ENCODE peak calls at places on chromosomes 3 and 15, in five cellular contexts. One of them, this sample, is unnamed.

GRCh38 chr3:102106421-102107097 is 257.2 kb downstream of the NFKBIZ start:
- DNase-seq in ovary: no peak
- DNase-seq in transverse colon: no peak
- DNase-seq in testis: no peak
- DNase-seq in A549: no peak
- DNase-seq in this sample: no peak

GRCh38 chr3:195140816-195141793 is 129.9 kb downstream of the XXYLT1 start:
- DNase-seq in transverse colon: no peak
- DNase-seq in ovary: no peak
- DNase-seq in testis: no peak
- DNase-seq in A549: no peak
- DNase-seq in this sample: peak

GRCh38 chr15:51163843-51164242 is 69.1 kb upstream of the TNFAIP8L3 start:
- DNase-seq in A549: no peak
- DNase-seq in transverse colon: no peak
- DNase-seq in ovary: no peak
- DNase-seq in testis: no peak
- DNase-seq in this sample: no peak

GRCh38 chr3:98371186-98371585 is 17.5 kb downstream of the OR5K4 start:
- DNase-seq in transverse colon: no peak
- DNase-seq in testis: no peak
- DNase-seq in ovary: no peak
- DNase-seq in A549: no peak
- DNase-seq in this sample: no peak

GRCh38 chr3:19052874-19053273 is 95.4 kb upstream of the KCNH8 start:
- DNase-seq in transverse colon: no peak
- DNase-seq in A549: no peak
- DNase-seq in ovary: no peak
- DNase-seq in testis: no peak
- DNase-seq in this sample: no peak

GRCh38 chr15:97129684-97130083 is 799.2 kb downstream of the NR2F2 start:
- DNase-seq in A549: no peak
- DNase-seq in testis: no peak
- DNase-seq in ovary: no peak
- DNase-seq in transverse colon: no peak
- DNase-seq in this sample: no peak

GRCh38 chr15:65366122-65366892 is 11.5 kb downstream of the IGDCC3 start:
- DNase-seq in ovary: no peak
- DNase-seq in transverse colon: no peak
- DNase-seq in A549: no peak
- DNase-seq in testis: no peak
- DNase-seq in this sample: no peak

GRCh38 chr3:171503817-171504216 is 43.6 kb upstream of the TNIK start:
- DNase-seq in ovary: no peak
- DNase-seq in testis: no peak
- DNase-seq in transverse colon: no peak
- DNase-seq in A549: no peak
- DNase-seq in this sample: no peak

GRCh38 chr15:25239471-25240345 is 199.1 kb downstream of the UBE3A start:
- DNase-seq in transverse colon: no peak
- DNase-seq in A549: no peak
- DNase-seq in testis: no peak
- DNase-seq in ovary: no peak
- DNase-seq in this sample: no peak

GRCh38 chr15:94456246-94456645 is 224.9 kb downstream of the MCTP2 start:
- DNase-seq in ovary: no peak
- DNase-seq in testis: no peak
- DNase-seq in transverse colon: no peak
- DNase-seq in A549: no peak
- DNase-seq in this sample: no peak

GRCh38 chr15:101614001-101614585 is 38.1 kb downstream of the TM2D3 start:
- DNase-seq in ovary: no peak
- DNase-seq in transverse colon: no peak
- DNase-seq in A549: no peak
- DNase-seq in testis: no peak
- DNase-seq in this sample: no peak

GRCh38 chr3:147370316-147370715 is 36.0 kb downstream of the ZIC4 start:
- DNase-seq in testis: no peak
- DNase-seq in A549: no peak
- DNase-seq in transverse colon: no peak
- DNase-seq in ovary: no peak
- DNase-seq in this sample: no peak

GRCh38 chr3:13021141-13021933 is 51.9 kb downstream of the IQSEC1 start:
- DNase-seq in transverse colon: no peak
- DNase-seq in A549: no peak
- DNase-seq in testis: no peak
- DNase-seq in ovary: peak
- DNase-seq in this sample: no peak

GRCh38 chr3:47283596-47284364 is 1.0 kb downstream of the KLHL18 start:
- DNase-seq in ovary: peak
- DNase-seq in transverse colon: peak
- DNase-seq in A549: peak
- DNase-seq in testis: peak
- DNase-seq in this sample: peak

GRCh38 chr15:74657846-74658245 is 38.0 kb downstream of the EDC3 start:
- DNase-seq in A549: no peak
- DNase-seq in testis: no peak
- DNase-seq in ovary: no peak
- DNase-seq in transverse colon: no peak
- DNase-seq in this sample: peak

GRCh38 chr3:119181765-119182164 is 8.4 kb downstream of the UPK1B start:
- DNase-seq in testis: no peak
- DNase-seq in A549: peak
- DNase-seq in ovary: no peak
- DNase-seq in transverse colon: no peak
- DNase-seq in this sample: no peak

GRCh38 chr3:30544811-30545210 is 61.6 kb upstream of the TGFBR2 start:
- DNase-seq in transverse colon: no peak
- DNase-seq in testis: no peak
- DNase-seq in ovary: no peak
- DNase-seq in A549: peak
- DNase-seq in this sample: no peak

GRCh38 chr15:78638658-78639314 is 2.2 kb downstream of the CHRNB4 start:
- DNase-seq in transverse colon: peak
- DNase-seq in ovary: peak
- DNase-seq in testis: peak
- DNase-seq in A549: peak
- DNase-seq in this sample: peak

GRCh38 chr3:162142511-162142910 is 645.9 kb downstream of the OTOL1 start:
- DNase-seq in A549: no peak
- DNase-seq in testis: no peak
- DNase-seq in transverse colon: no peak
- DNase-seq in ovary: no peak
- DNase-seq in this sample: no peak

GRCh38 chr15:70409388-70409787 is 311.7 kb upstream of the TLE3 start:
- DNase-seq in testis: no peak
- DNase-seq in ovary: no peak
- DNase-seq in transverse colon: no peak
- DNase-seq in A549: no peak
- DNase-seq in this sample: no peak

GRCh38 chr15:52042051-52042851 is 23.2 kb downstream of the MAPK6 start:
- DNase-seq in testis: no peak
- DNase-seq in transverse colon: no peak
- DNase-seq in A549: no peak
- DNase-seq in ovary: no peak
- DNase-seq in this sample: peak

GRCh38 chr15:69156726-69157381 is 3.6 kb upstream of the GLCE start:
- DNase-seq in transverse colon: no peak
- DNase-seq in ovary: no peak
- DNase-seq in A549: no peak
- DNase-seq in testis: no peak
- DNase-seq in this sample: no peak

GRCh38 chr3:127306361-127307112 is 18.7 kb upstream of the PRR20G start:
- DNase-seq in A549: no peak
- DNase-seq in ovary: no peak
- DNase-seq in testis: no peak
- DNase-seq in transverse colon: no peak
- DNase-seq in this sample: no peak

GRCh38 chr3:127305499-127305898 is 17.7 kb upstream of the PRR20G start:
- DNase-seq in testis: no peak
- DNase-seq in A549: no peak
- DNase-seq in ovary: no peak
- DNase-seq in transverse colon: no peak
- DNase-seq in this sample: no peak

GRCh38 chr3:127307431-127307830 is 19.6 kb upstream of the PRR20G start:
- DNase-seq in testis: no peak
- DNase-seq in ovary: no peak
- DNase-seq in A549: no peak
- DNase-seq in transverse colon: no peak
- DNase-seq in this sample: no peak

GRCh38 chr3:127307918-127308317 is 20.1 kb upstream of the PRR20G start:
- DNase-seq in A549: no peak
- DNase-seq in ovary: no peak
- DNase-seq in transverse colon: no peak
- DNase-seq in testis: no peak
- DNase-seq in this sample: no peak

DNA sequence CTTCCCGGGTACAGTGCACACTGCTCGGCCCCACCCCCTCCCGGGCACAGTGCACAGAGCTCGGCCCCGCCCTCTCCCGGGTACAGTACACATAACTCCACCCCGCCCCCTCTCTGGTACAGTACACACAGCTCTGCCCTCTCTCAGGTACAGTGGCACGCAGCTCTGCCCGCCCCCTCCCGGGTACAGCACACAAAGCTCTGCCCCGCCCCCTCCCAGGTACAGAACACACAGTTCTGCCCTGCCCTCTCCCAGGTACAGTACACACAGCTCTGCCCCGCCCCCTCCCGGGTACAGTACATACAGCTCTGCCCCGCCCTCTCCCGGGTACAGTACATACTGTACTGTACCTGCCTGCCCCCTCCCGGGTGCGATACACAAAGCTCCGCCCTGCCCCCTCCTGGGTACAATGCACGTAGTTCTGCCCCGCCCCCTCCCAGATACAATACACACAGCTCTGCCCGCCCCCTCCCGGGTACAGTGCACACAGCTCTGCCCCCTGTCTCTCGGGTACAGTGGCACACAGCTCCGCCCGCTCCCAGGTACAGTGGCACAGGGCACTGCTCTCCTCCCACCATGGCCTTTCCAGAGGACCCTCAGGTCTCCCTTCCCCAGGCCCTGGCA is 16.4 kb upstream of the PRR20G start:
- DNase-seq in A549: peak
- DNase-seq in ovary: no peak
- DNase-seq in transverse colon: peak
- DNase-seq in testis: peak
- DNase-seq in this sample: no peak
- TF ChIP-seq POLR2A in A549: no peak
- TF ChIP-seq POLR2A in ovary: no peak
- TF ChIP-seq POLR2A in transverse colon: peak
- TF ChIP-seq POLR2A in testis: no peak
- TF ChIP-seq POLR2A in this sample: no peak

GRCh38 chr15:63072023-63072650 is 29.6 kb downstream of the TPM1 start:
- DNase-seq in testis: no peak
- DNase-seq in transverse colon: no peak
- DNase-seq in A549: no peak
- DNase-seq in ovary: no peak
- DNase-seq in this sample: no peak
- TF ChIP-seq POLR2A in testis: no peak
- TF ChIP-seq POLR2A in transverse colon: no peak
- TF ChIP-seq POLR2A in A549: no peak
- TF ChIP-seq POLR2A in ovary: no peak
- TF ChIP-seq POLR2A in this sample: no peak

DNA sequence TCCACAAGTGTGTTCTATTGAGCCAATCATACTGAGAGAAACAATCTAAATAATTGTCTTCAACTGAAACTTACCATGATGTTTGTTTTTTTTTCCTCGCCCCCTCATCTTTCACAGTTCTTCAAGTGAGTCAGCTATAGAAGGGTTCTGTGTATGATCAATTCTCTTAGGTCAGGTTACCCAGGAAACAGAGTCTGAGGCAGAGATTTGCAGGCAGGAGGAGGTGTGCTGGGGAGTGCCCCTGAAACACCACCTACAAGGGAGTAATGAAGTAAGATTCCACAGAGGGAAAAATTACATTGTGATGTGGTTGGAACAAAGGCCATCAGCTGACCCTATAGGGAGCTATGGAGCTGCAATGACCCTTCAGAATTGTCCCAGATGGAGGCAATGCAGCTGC is 142.1 kb upstream of the CNTN3 start:
- DNase-seq in A549: no peak
- DNase-seq in transverse colon: no peak
- DNase-seq in ovary: no peak
- DNase-seq in testis: no peak
- DNase-seq in this sample: no peak
- TF ChIP-seq POLR2A in A549: no peak
- TF ChIP-seq POLR2A in transverse colon: no peak
- TF ChIP-seq POLR2A in ovary: no peak
- TF ChIP-seq POLR2A in testis: no peak
- TF ChIP-seq POLR2A in this sample: no peak

GRCh38 chr3:32501785-32502088 is 915 bp downstream of the CMTM6 start:
- DNase-seq in transverse colon: no peak
- DNase-seq in ovary: no peak
- DNase-seq in A549: no peak
- DNase-seq in testis: no peak
- DNase-seq in this sample: no peak

GRCh38 chr3:32500225-32500624 is 2.4 kb downstream of the CMTM6 start:
- DNase-seq in ovary: no peak
- DNase-seq in A549: no peak
- DNase-seq in testis: no peak
- DNase-seq in transverse colon: no peak
- DNase-seq in this sample: peak

GRCh38 chr3:32502944-32503286 is 263 bp upstream of the CMTM6 start:
- DNase-seq in ovary: no peak
- DNase-seq in A549: no peak
- DNase-seq in testis: no peak
- DNase-seq in transverse colon: no peak
- DNase-seq in this sample: no peak

GRCh38 chr3:32500880-32501784 is 1.5 kb downstream of the CMTM6 start:
- DNase-seq in A549: no peak
- DNase-seq in ovary: peak
- DNase-seq in testis: no peak
- DNase-seq in transverse colon: no peak
- DNase-seq in this sample: peak

DNA sequence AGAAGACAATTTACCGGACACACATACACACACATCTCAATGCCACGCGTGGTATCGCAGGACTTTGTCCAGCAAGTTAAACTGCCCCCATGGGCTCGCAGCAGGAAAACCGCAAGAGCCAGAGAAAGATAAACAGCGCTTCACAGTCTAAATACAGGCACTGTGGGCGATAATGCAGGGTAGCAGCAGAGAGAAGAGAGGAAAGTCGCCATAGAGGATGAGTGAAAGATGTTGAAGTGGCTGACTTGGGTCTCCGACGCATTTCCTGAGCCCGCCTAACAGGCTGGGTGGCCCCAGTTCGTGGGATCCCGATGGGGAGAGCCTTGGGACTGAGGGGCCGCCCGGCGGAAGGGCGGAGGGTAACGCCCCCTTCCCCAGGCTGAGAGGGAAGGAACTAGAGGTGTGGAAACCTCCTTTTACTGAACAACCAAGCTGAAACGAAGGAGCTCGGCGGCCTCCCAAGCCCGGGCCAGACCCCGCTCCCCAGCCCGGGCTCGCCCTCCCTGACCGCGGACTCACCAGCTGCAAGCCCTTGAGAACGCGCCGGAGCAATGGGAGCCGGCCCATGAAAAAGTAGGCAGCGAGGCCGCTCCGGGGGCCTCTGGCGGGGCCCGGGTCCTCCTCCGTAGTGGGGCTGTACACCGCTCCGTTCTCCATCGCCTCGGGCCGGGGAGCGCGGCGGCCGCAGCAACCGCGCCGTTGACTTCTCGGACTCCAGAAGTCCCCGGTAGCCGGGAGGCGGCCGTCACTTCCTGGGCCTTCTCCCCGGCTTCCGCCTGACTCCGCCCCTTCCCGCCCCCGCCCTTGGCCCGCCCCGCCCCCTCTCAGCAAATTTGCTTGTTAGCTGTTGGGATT is at the start of gene CMTM6:
- DNase-seq in A549: peak
- DNase-seq in transverse colon: peak
- DNase-seq in testis: peak
- DNase-seq in ovary: peak
- DNase-seq in this sample: peak
- TF ChIP-seq POLR2A in A549: peak
- TF ChIP-seq POLR2A in transverse colon: peak
- TF ChIP-seq POLR2A in testis: peak
- TF ChIP-seq POLR2A in ovary: peak
- TF ChIP-seq POLR2A in this sample: peak

This sample was measured in erythroblast.